ENCODE peak calls at places on chromosomes 12 and 14, in five cellular contexts. S, L, Q, M and N are unnamed samples.

GRCh38 chr14:69355955-69356321 is 42.2 kb downstream of the ERH start:
- DNase-seq in Q (peak), L (no peak), S (no peak), M (no peak), N (peak)

GRCh38 chr14:104461676-104462443 is 117.7 kb upstream of the C14orf180 start:
- DNase-seq in L (no peak), M (peak), Q (no peak), S (no peak), N (no peak)

GRCh38 chr12:52527121-52527800 is 7.1 kb upstream of the KRT5 start:
- DNase-seq in S (no peak), L (no peak), M (no peak), Q (no peak), N (no peak)

GRCh38 chr12:107405436-107405835 is 280.2 kb upstream of the PWP1 start:
- DNase-seq in L (no peak), S (no peak), M (no peak), Q (no peak), N (no peak)

GRCh38 chr12:3455312-3455711 is 35.7 kb upstream of the PRMT8 start:
- DNase-seq in S (no peak), M (no peak), Q (no peak), L (no peak), N (no peak)

GRCh38 chr12:19515179-19515578 is 75.9 kb downstream of the AEBP2 start:
- DNase-seq in Q (no peak), S (peak), M (no peak), L (no peak), N (no peak)

GRCh38 chr12:108580531-108580930 is 17.4 kb downstream of the TMEM119 start:
- DNase-seq in M (no peak), Q (no peak), L (no peak), S (no peak), N (no peak)

GRCh38 chr12:94404854-94405253 is 54.8 kb downstream of the CEP83 start:
- DNase-seq in M (no peak), Q (no peak), S (no peak), L (no peak), N (no peak)

GRCh38 chr14:80275208-80275850 is 64.0 kb upstream of the DIO2 start:
- DNase-seq in M (no peak), L (no peak), Q (no peak), S (no peak), N (no peak)

GRCh38 chr12:89461190-89461589 is 63.4 kb downstream of the GALNT4 start:
- DNase-seq in S (no peak), M (no peak), Q (no peak), L (no peak), N (no peak)

GRCh38 chr12:1830981-1831930 is 10.9 kb downstream of the LRTM2 start:
- DNase-seq in Q (peak), S (no peak), M (peak), L (peak), N (peak)

GRCh38 chr12:110022980-110023633 is 23.9 kb downstream of the ANKRD13A start:
- DNase-seq in S (no peak), Q (no peak), L (no peak), M (no peak), N (peak)

GRCh38 chr12:112299704-112300103 is 82.5 kb downstream of the HECTD4 start:
- DNase-seq in Q (no peak), L (no peak), M (no peak), S (no peak), N (no peak)

GRCh38 chr12:112296183-112296582 is 86.0 kb downstream of the HECTD4 start:
- DNase-seq in M (no peak), L (no peak), Q (no peak), S (no peak), N (no peak)

GRCh38 chr12:112297188-112297587 is 85.0 kb downstream of the HECTD4 start:
- DNase-seq in L (no peak), S (no peak), M (no peak), Q (no peak), N (no peak)

GRCh38 chr12:112294793-112295192 is 87.4 kb downstream of the HECTD4 start:
- DNase-seq in L (no peak), Q (peak), S (peak), M (no peak), N (no peak)
- TF ChIP-seq CTCF in L (no peak), Q (peak), S (peak), M (no peak), N (peak)

GRCh38 chr12:14554281-14555008 is 13.2 kb downstream of the PLBD1 start:
- DNase-seq in M (peak), L (peak), Q (no peak), S (peak), N (no peak)
- TF ChIP-seq CTCF in M (no peak), L (no peak), Q (no peak), S (peak), N (no peak)

GRCh38 chr12:53739285-53740129 is 12.3 kb upstream of the CALCOCO1 start:
- DNase-seq in S (no peak), L (no peak), M (no peak), Q (no peak), N (no peak)
- TF ChIP-seq CTCF in S (no peak), L (no peak), M (no peak), Q (no peak), N (no peak)

DNA sequence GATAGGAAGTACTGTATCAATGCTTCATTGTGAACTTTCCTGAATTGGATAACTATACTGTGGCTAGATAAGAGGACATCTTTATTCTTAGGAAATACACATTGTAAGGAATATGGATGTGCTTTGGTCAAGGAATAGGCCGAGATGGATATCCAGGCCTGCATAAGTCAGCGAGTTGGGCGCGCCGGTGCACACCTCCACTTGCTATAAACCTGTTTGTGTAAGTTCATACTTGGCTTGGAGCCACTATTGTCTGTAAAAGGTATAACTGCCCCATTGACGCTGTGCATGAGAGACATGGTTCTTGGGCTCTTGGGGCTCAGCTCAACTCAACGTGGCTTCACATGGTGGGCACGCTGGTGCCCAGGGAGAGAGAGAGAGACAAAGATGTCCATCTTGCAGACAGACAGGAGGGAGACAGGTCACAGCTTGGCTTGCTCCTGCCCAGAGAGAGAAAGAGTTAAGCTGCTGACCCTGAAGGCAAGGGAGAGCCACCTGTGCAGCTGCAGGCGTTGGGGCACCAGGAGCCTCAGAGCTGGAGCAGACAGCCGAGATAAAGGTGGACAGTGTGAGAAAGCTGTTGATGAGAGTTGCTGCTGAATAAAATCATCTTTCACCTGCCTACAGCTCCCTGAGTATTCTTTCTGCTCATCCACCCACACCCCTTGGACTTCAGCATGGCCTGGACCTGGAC is 34.1 kb upstream of the COCH start:
- DNase-seq in M (no peak), Q (no peak), S (no peak), L (no peak), N (no peak)
- TF ChIP-seq CTCF in M (no peak), Q (no peak), S (no peak), L (no peak), N (no peak)

GRCh38 chr14:36986407-36986806 is 186.0 kb downstream of the SLC25A21 start:
- DNase-seq in M (no peak), L (no peak), Q (no peak), S (no peak), N (no peak)
- TF ChIP-seq CTCF in M (no peak), L (no peak), Q (no peak), S (no peak), N (no peak)

GRCh38 chr14:101318271-101318670 is 243.0 kb upstream of the DIO3 start:
- DNase-seq in S (no peak), L (no peak), M (no peak), Q (no peak), N (no peak)

GRCh38 chr14:101315802-101316296 is 245.4 kb upstream of the DIO3 start:
- DNase-seq in Q (no peak), L (no peak), S (peak), M (no peak), N (no peak)

DNA sequence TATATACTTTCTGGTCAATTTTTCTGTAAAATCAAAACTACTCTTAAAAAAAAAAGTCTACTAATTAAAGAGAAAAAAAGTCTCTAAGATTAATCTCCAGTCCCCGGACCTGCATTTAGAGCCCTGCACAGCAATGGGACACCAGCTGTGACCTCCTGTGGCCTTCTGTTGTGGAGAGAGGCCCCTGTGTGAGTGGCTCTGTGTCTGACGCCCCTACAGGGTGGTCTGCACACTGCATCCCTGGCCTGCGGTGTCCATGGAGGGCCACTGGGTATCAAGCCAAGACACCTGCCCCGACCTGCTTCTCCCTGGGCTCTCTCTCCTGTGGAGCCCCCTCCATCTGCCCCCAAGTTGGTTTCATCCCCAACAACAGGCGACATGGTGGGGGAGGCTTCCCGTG is 248.0 kb upstream of the DIO3 start:
- DNase-seq in Q (no peak), M (no peak), S (no peak), L (no peak), N (no peak)
- TF ChIP-seq CTCF in Q (no peak), M (no peak), S (peak), L (no peak), N (no peak)

GRCh38 chr12:118436002-118436724 is 59.8 kb downstream of the SUDS3 start:
- DNase-seq in Q (no peak), M (no peak), S (peak), L (no peak), N (no peak)
- TF ChIP-seq CTCF in Q (peak), M (no peak), S (peak), L (no peak), N (no peak)